ENCODE peak calls at places on chromosomes 13 and 19, in four cellular contexts. K is uterus, Y is A549, N is testis. O is an unnamed sample. For H3K4me1, the result is how much of the 10 kb centered on the place peaks cover.

GRCh38 chr13:44575741-44576395 is at the start of gene TSC22D1:
- DNase-seq in K (peak), Y (peak), N (peak), O (peak)

GRCh38 chr13:52599037-52599852 is 43.0 kb upstream of the HNRNPA1L2 start:
- DNase-seq in Y (no peak), N (peak), K (no peak), O (peak)

GRCh38 chr13:24923305-24923640 is 159.3 kb downstream of the RNF17 start:
- DNase-seq in Y (peak), N (no peak), K (no peak), O (no peak)

GRCh38 chr19:17037184-17037583 is 10.6 kb upstream of the CPAMD8 start:
- DNase-seq in N (no peak), K (no peak), Y (no peak), O (no peak)

GRCh38 chr13:26623125-26623524 is 65.6 kb downstream of the WASF3 start:
- DNase-seq in K (no peak), Y (no peak), N (no peak), O (no peak)

GRCh38 chr19:17779281-17779930 is 15.5 kb upstream of the B3GNT3 start:
- DNase-seq in K (no peak), Y (peak), N (peak), O (peak)

GRCh38 chr19:8065489-8066261 is 13.1 kb downstream of the CCL25 start:
- DNase-seq in K (no peak), N (no peak), Y (no peak), O (peak)

GRCh38 chr13:106710267-106710666 is 142.3 kb upstream of the ARGLU1 start:
- DNase-seq in Y (no peak), K (peak), N (no peak), O (peak)

GRCh38 chr13:24623141-24623665 is 57.0 kb upstream of the ATP12A start:
- DNase-seq in Y (no peak), N (no peak), K (no peak), O (no peak)

GRCh38 chr19:55836340-55836739 is at the start of gene NLRP4:
- DNase-seq in K (no peak), N (peak), Y (no peak), O (no peak)

GRCh38 chr13:98512774-98513327 is 64.1 kb downstream of the STK24 start:
- DNase-seq in Y (no peak), K (no peak), N (no peak), O (no peak)

GRCh38 chr13:21637296-21637695 is 33.3 kb upstream of the MICU2 start:
- DNase-seq in N (no peak), Y (peak), K (no peak), O (no peak)

GRCh38 chr13:83825676-83826075 is 56.6 kb downstream of the SLITRK1 start:
- DNase-seq in N (no peak), K (no peak), Y (no peak), O (no peak)

GRCh38 chr19:13909430-13909829 is 3.4 kb downstream of the CC2D1A start:
- DNase-seq in Y (no peak), K (no peak), N (no peak), O (no peak)

GRCh38 chr13:99886706-99887105 is 84.9 kb downstream of the ZIC5 start:
- DNase-seq in N (no peak), K (no peak), Y (no peak), O (no peak)

GRCh38 chr19:35518313-35518712 is 4.9 kb upstream of the DMKN start:
- DNase-seq in N (no peak), K (no peak), Y (peak), O (no peak)

GRCh38 chr13:113410472-113411201 is 42.7 kb downstream of the ADPRHL1 start:
- DNase-seq in K (no peak), Y (peak), N (peak), O (peak)

GRCh38 chr19:51440846-51441409 is 17.3 kb downstream of the SIGLEC8 start:
- DNase-seq in N (peak), K (no peak), Y (no peak), O (no peak)

GRCh38 chr19:17720487-17720839 is 1.2 kb downstream of the MAP1S start:
- DNase-seq in Y (no peak), N (no peak), K (no peak), O (no peak)

GRCh38 chr13:79681069-79681468 is 200.1 kb downstream of the NDFIP2 start:
- DNase-seq in K (no peak), N (no peak), Y (no peak), O (no peak)

GRCh38 chr19:16579381-16579780 is 7.2 kb upstream of the SLC35E1 start:
- DNase-seq in K (no peak), N (no peak), Y (no peak), O (no peak)

GRCh38 chr19:45676851-45677263 is 8.8 kb downstream of the GIPR start:
- DNase-seq in Y (no peak), K (no peak), N (no peak), O (no peak)

GRCh38 chr13:21717817-21718216 is 46.9 kb downstream of the FGF9 start:
- DNase-seq in N (no peak), Y (no peak), K (no peak), O (no peak)

GRCh38 chr13:110012102-110012739 is 225.8 kb upstream of the IRS2 start:
- DNase-seq in N (no peak), Y (peak), K (no peak), O (no peak)

GRCh38 chr19:13727798-13728197 is 36.5 kb upstream of the MRI1 start:
- DNase-seq in N (no peak), K (peak), Y (no peak), O (no peak)

GRCh38 chr19:31283701-31284100 is 65.5 kb downstream of the TSHZ3 start:
- DNase-seq in N (no peak), K (no peak), Y (no peak), O (no peak)
- H3K4me1 ChIP-seq in N (under half), K (under half), Y (under half), O (under half)

GRCh38 chr13:101116381-101116780 is 299.9 kb downstream of the NALCN start:
- DNase-seq in N (no peak), Y (no peak), K (no peak), O (no peak)

GRCh38 chr13:101123028-101123427 is 293.3 kb downstream of the NALCN start:
- DNase-seq in K (no peak), N (no peak), Y (no peak), O (no peak)

GRCh38 chr13:101115762-101116161 is 300.5 kb downstream of the NALCN start:
- DNase-seq in N (no peak), Y (no peak), K (no peak), O (no peak)

GRCh38 chr13:101116826-101117225 is 299.5 kb downstream of the NALCN start:
- DNase-seq in Y (no peak), K (no peak), N (no peak), O (no peak)

GRCh38 chr13:101121608-101122007 is 294.7 kb downstream of the NALCN start:
- DNase-seq in N (no peak), Y (no peak), K (no peak), O (no peak)
- H3K27ac ChIP-seq in N (no peak), Y (no peak), K (no peak), O (no peak)

DNA sequence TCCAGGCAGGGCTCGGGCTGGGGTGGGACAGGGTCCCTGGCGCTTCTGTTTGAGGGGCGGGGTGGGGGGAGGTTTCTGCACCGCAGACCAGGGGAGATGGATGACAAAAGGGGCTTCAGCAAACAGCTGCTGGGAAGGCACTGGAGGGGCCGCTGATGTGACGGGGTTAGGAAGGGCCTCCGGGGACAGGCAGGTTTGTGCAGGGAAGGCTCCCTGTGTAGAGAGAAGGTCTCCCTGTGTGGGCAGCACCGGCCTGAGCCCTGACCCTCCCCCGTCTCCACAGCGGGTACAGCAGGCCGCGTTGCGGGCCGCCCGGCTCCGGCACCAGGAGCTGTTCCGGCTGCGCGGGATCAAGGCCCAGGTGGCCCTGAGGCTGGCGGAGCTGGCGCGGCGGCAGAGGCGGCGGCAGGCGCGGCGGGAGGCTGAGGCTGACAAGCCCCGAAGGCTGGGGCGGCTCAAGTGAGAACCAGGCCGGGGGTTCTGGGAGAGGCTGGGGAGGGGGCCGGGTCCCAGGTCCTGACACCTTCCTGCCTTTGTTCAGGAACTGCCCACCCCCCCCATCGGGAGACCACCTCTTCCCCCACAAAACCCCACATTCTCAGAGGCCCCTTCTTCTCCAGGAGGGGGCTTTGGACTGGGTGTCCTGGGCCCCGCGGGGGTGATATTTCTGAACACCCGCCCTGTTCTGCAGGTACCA is 9.9 kb downstream of the NOP53 start:
- DNase-seq in Y (no peak), K (no peak), N (no peak), O (no peak)
- TF ChIP-seq POLR2A in Y (no peak), K (no peak), N (no peak), O (no peak)

GRCh38 chr13:47039106-47039505 is 142.3 kb upstream of the HTR2A start:
- DNase-seq in Y (no peak), N (no peak), K (no peak), O (no peak)
- H3K4me1 ChIP-seq in Y (under half), N (under half), K (under half), O (under half)

DNA sequence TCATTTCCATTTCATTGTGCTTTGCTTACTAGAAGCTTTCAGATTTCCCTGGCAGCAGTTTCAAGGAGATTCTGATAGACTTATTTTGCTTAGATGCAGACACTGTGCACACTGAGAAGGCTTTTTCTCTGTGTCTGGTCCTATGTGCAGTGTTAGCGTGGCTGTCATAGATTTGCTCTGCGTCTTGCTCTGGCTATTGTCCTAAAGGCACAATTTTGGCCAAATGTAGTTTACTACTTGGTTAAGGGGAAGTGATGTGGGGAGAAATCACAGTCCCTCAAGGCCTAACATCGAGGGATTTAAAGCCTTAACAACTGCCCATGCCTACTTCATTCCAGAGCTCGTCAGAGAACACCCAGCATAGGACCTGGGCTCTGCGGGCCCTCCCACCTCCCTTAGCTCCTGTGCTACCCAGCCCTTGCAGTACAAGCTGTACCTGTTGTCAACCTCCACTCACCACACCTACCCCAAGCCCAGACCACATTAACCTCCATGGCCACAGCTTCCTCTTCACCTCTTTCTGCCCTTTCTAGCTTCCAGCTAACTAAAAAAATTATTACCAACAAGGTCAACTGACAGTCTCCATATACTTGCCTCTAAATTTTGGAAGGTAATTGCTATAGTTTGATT is 38.9 kb upstream of the KATNAL1 start:
- DNase-seq in K (no peak), Y (no peak), N (no peak), O (no peak)
- H3K27ac ChIP-seq in K (no peak), Y (no peak), N (no peak), O (no peak)